ENCODE peak calls at places on chromosomes 12 and 14, in six cellular contexts. One of them, this sample, is unnamed.
A peak's percentile ranks its signal among the peaks of the same experiment; 100 is the strongest.

GRCh38 chr12:107091989-107092641 is 1.2 kb downstream of the CRY1 start:
- DNase-seq in T-cell: peak; percentile 6
- DNase-seq in NCI-H2171: peak; percentile 71
- DNase-seq in Peyer's patch: no peak
- DNase-seq in head of caudate nucleus: no peak
- DNase-seq in stimulated activated CD4-positive, alpha-beta T cell treated with anti-CD3 and anti-CD28 coated beads, TNF-alpha, amount 100 ng/mL, for 48 hours: no peak
- DNase-seq in this sample: peak; percentile 57

GRCh38 chr14:94524093-94524492 is 14.8 kb upstream of the SERPINA12 start:
- DNase-seq in T-cell: no peak
- DNase-seq in NCI-H2171: no peak
- DNase-seq in Peyer's patch: no peak
- DNase-seq in head of caudate nucleus: no peak
- DNase-seq in stimulated activated CD4-positive, alpha-beta T cell treated with anti-CD3 and anti-CD28 coated beads, TNF-alpha, amount 100 ng/mL, for 48 hours: no peak
- DNase-seq in this sample: no peak

GRCh38 chr12:52975820-52976573 is 27.1 kb downstream of the KRT18 start:
- DNase-seq in T-cell: no peak
- DNase-seq in NCI-H2171: no peak
- DNase-seq in Peyer's patch: peak; percentile 77
- DNase-seq in head of caudate nucleus: peak; percentile 52
- DNase-seq in stimulated activated CD4-positive, alpha-beta T cell treated with anti-CD3 and anti-CD28 coated beads, TNF-alpha, amount 100 ng/mL, for 48 hours: no peak
- DNase-seq in this sample: no peak

GRCh38 chr12:11658796-11659195 is 9.3 kb downstream of the ETV6 start:
- DNase-seq in T-cell: no peak
- DNase-seq in NCI-H2171: no peak
- DNase-seq in Peyer's patch: no peak
- DNase-seq in head of caudate nucleus: no peak
- DNase-seq in stimulated activated CD4-positive, alpha-beta T cell treated with anti-CD3 and anti-CD28 coated beads, TNF-alpha, amount 100 ng/mL, for 48 hours: no peak
- DNase-seq in this sample: no peak

GRCh38 chr12:19288603-19289244 is 150.6 kb upstream of the AEBP2 start:
- DNase-seq in T-cell: no peak
- DNase-seq in NCI-H2171: peak; percentile 9
- DNase-seq in Peyer's patch: no peak
- DNase-seq in head of caudate nucleus: no peak
- DNase-seq in stimulated activated CD4-positive, alpha-beta T cell treated with anti-CD3 and anti-CD28 coated beads, TNF-alpha, amount 100 ng/mL, for 48 hours: no peak
- DNase-seq in this sample: no peak

GRCh38 chr14:105300542-105301102 is at the start of gene BRF1:
- DNase-seq in T-cell: peak; percentile 94
- DNase-seq in NCI-H2171: peak; percentile 95
- DNase-seq in Peyer's patch: peak; percentile 98
- DNase-seq in head of caudate nucleus: peak; percentile 91
- DNase-seq in stimulated activated CD4-positive, alpha-beta T cell treated with anti-CD3 and anti-CD28 coated beads, TNF-alpha, amount 100 ng/mL, for 48 hours: peak; percentile 95
- DNase-seq in this sample: peak; percentile 96

GRCh38 chr12:8899835-8900234 is 14.5 kb upstream of the PHC1 start:
- DNase-seq in T-cell: no peak
- DNase-seq in NCI-H2171: no peak
- DNase-seq in Peyer's patch: no peak
- DNase-seq in head of caudate nucleus: no peak
- DNase-seq in stimulated activated CD4-positive, alpha-beta T cell treated with anti-CD3 and anti-CD28 coated beads, TNF-alpha, amount 100 ng/mL, for 48 hours: no peak
- DNase-seq in this sample: no peak

GRCh38 chr14:100032749-100033148 is 32.5 kb upstream of the EVL start:
- DNase-seq in T-cell: no peak
- DNase-seq in NCI-H2171: no peak
- DNase-seq in Peyer's patch: no peak
- DNase-seq in head of caudate nucleus: no peak
- DNase-seq in stimulated activated CD4-positive, alpha-beta T cell treated with anti-CD3 and anti-CD28 coated beads, TNF-alpha, amount 100 ng/mL, for 48 hours: no peak
- DNase-seq in this sample: no peak

GRCh38 chr12:106112094-106112822 is 26.5 kb downstream of the NUAK1 start:
- DNase-seq in T-cell: no peak
- DNase-seq in NCI-H2171: no peak
- DNase-seq in Peyer's patch: no peak
- DNase-seq in head of caudate nucleus: no peak
- DNase-seq in stimulated activated CD4-positive, alpha-beta T cell treated with anti-CD3 and anti-CD28 coated beads, TNF-alpha, amount 100 ng/mL, for 48 hours: no peak
- DNase-seq in this sample: no peak

GRCh38 chr12:88623777-88624548 is 43.7 kb upstream of the KITLG start:
- DNase-seq in T-cell: no peak
- DNase-seq in NCI-H2171: no peak
- DNase-seq in Peyer's patch: no peak
- DNase-seq in head of caudate nucleus: no peak
- DNase-seq in stimulated activated CD4-positive, alpha-beta T cell treated with anti-CD3 and anti-CD28 coated beads, TNF-alpha, amount 100 ng/mL, for 48 hours: no peak
- DNase-seq in this sample: no peak

GRCh38 chr14:100887728-100888335 is 15.7 kb downstream of the RTL1 start:
- DNase-seq in T-cell: no peak
- DNase-seq in NCI-H2171: no peak
- DNase-seq in Peyer's patch: no peak
- DNase-seq in head of caudate nucleus: no peak
- DNase-seq in stimulated activated CD4-positive, alpha-beta T cell treated with anti-CD3 and anti-CD28 coated beads, TNF-alpha, amount 100 ng/mL, for 48 hours: no peak
- DNase-seq in this sample: no peak

GRCh38 chr14:61662437-61663311 is 32.6 kb upstream of the HIF1A start:
- DNase-seq in T-cell: peak; percentile 24
- DNase-seq in NCI-H2171: no peak
- DNase-seq in Peyer's patch: peak; percentile 68
- DNase-seq in head of caudate nucleus: no peak
- DNase-seq in stimulated activated CD4-positive, alpha-beta T cell treated with anti-CD3 and anti-CD28 coated beads, TNF-alpha, amount 100 ng/mL, for 48 hours: peak; percentile 33
- DNase-seq in this sample: peak; percentile 86

GRCh38 chr14:80059041-80059440 is 152.3 kb downstream of the DIO2 start:
- DNase-seq in T-cell: no peak
- DNase-seq in NCI-H2171: no peak
- DNase-seq in Peyer's patch: no peak
- DNase-seq in head of caudate nucleus: no peak
- DNase-seq in stimulated activated CD4-positive, alpha-beta T cell treated with anti-CD3 and anti-CD28 coated beads, TNF-alpha, amount 100 ng/mL, for 48 hours: no peak
- DNase-seq in this sample: no peak

GRCh38 chr12:29572938-29573337 is 75.5 kb upstream of the OVCH1 start:
- DNase-seq in T-cell: no peak
- DNase-seq in NCI-H2171: no peak
- DNase-seq in Peyer's patch: no peak
- DNase-seq in head of caudate nucleus: no peak
- DNase-seq in stimulated activated CD4-positive, alpha-beta T cell treated with anti-CD3 and anti-CD28 coated beads, TNF-alpha, amount 100 ng/mL, for 48 hours: no peak
- DNase-seq in this sample: no peak

GRCh38 chr14:104202259-104203070 is 64.1 kb downstream of the KIF26A start:
- DNase-seq in T-cell: no peak
- DNase-seq in NCI-H2171: peak; percentile 70
- DNase-seq in Peyer's patch: no peak
- DNase-seq in head of caudate nucleus: no peak
- DNase-seq in stimulated activated CD4-positive, alpha-beta T cell treated with anti-CD3 and anti-CD28 coated beads, TNF-alpha, amount 100 ng/mL, for 48 hours: no peak
- DNase-seq in this sample: no peak

GRCh38 chr12:25943940-25944339 is 14.5 kb upstream of the RASSF8 start:
- DNase-seq in T-cell: no peak
- DNase-seq in NCI-H2171: no peak
- DNase-seq in Peyer's patch: no peak
- DNase-seq in head of caudate nucleus: no peak
- DNase-seq in stimulated activated CD4-positive, alpha-beta T cell treated with anti-CD3 and anti-CD28 coated beads, TNF-alpha, amount 100 ng/mL, for 48 hours: no peak
- DNase-seq in this sample: no peak

GRCh38 chr14:68665116-68665515 is 127.8 kb downstream of the ZFP36L1 start:
- DNase-seq in T-cell: no peak
- DNase-seq in NCI-H2171: no peak
- DNase-seq in Peyer's patch: no peak
- DNase-seq in head of caudate nucleus: no peak
- DNase-seq in stimulated activated CD4-positive, alpha-beta T cell treated with anti-CD3 and anti-CD28 coated beads, TNF-alpha, amount 100 ng/mL, for 48 hours: no peak
- DNase-seq in this sample: no peak

GRCh38 chr14:57834001-57834598 is 31.8 kb downstream of the SLC35F4 start:
- DNase-seq in T-cell: no peak
- DNase-seq in NCI-H2171: no peak
- DNase-seq in Peyer's patch: no peak
- DNase-seq in head of caudate nucleus: no peak
- DNase-seq in stimulated activated CD4-positive, alpha-beta T cell treated with anti-CD3 and anti-CD28 coated beads, TNF-alpha, amount 100 ng/mL, for 48 hours: no peak
- DNase-seq in this sample: no peak

GRCh38 chr12:103855036-103855712 is 14.1 kb upstream of the NT5DC3 start:
- DNase-seq in T-cell: no peak
- DNase-seq in NCI-H2171: no peak
- DNase-seq in Peyer's patch: no peak
- DNase-seq in head of caudate nucleus: no peak
- DNase-seq in stimulated activated CD4-positive, alpha-beta T cell treated with anti-CD3 and anti-CD28 coated beads, TNF-alpha, amount 100 ng/mL, for 48 hours: no peak
- DNase-seq in this sample: no peak

GRCh38 chr14:87133073-87133815 is 859.7 kb downstream of the GALC start:
- DNase-seq in T-cell: no peak
- DNase-seq in NCI-H2171: no peak
- DNase-seq in Peyer's patch: no peak
- DNase-seq in head of caudate nucleus: no peak
- DNase-seq in stimulated activated CD4-positive, alpha-beta T cell treated with anti-CD3 and anti-CD28 coated beads, TNF-alpha, amount 100 ng/mL, for 48 hours: no peak
- DNase-seq in this sample: no peak